ENCODE peak calls at places on chromosomes 12 and 14, in four cellular contexts. K is A549, N is GM12878, B is K562. I is an unnamed sample.

GRCh38 chr12:2795291-2796186 is 769 bp downstream of the FKBP4 start:
- DNase-seq in K (peak; percentile 55), N (no peak), B (peak; percentile 80), I (peak; percentile 17)

GRCh38 chr14:81521356-81521755 is 12.3 kb downstream of the SEL1L start:
- DNase-seq in N (no peak), K (no peak), B (no peak), I (no peak)

GRCh38 chr12:126784328-126784921 is 1482.5 kb upstream of the TMEM132C start:
- DNase-seq in K (peak; percentile 55), B (peak; percentile 79), N (no peak), I (peak; percentile 2)

GRCh38 chr14:21039585-21040369 is 2.4 kb upstream of the RNASE7 start:
- DNase-seq in K (peak; percentile 63), B (peak; percentile 73), N (no peak), I (peak; percentile 85)

GRCh38 chr12:124130717-124131670 is 158.0 kb downstream of the ZNF664 start:
- DNase-seq in N (peak; percentile 67), B (no peak), K (peak; percentile 80), I (peak; percentile 89)

GRCh38 chr14:101074124-101075024 is 170.9 kb upstream of the RTL1 start:
- DNase-seq in N (no peak), B (no peak), K (no peak), I (no peak)

GRCh38 chr12:89731614-89732013 is 23.0 kb upstream of the ATP2B1 start:
- DNase-seq in B (no peak), N (no peak), K (no peak), I (no peak)

GRCh38 chr14:54252072-54252730 is 144.6 kb upstream of the CDKN3 start:
- DNase-seq in B (no peak), N (no peak), K (peak; percentile 63), I (peak; percentile 63)

GRCh38 chr14:96445844-96446710 is 54.1 kb downstream of the AK7 start:
- DNase-seq in N (no peak), B (peak; percentile 38), K (no peak), I (no peak)
- TF ChIP-seq CHD4 in N (no peak), B (no peak), K (no peak), I (no peak)

GRCh38 chr12:26124491-26125450 is at the start of gene BHLHE41:
- DNase-seq in N (no peak), B (no peak), K (no peak), I (no peak)

GRCh38 chr12:26121841-26122680 is 2.8 kb downstream of the BHLHE41 start:
- DNase-seq in K (no peak), B (peak; percentile 31), N (no peak), I (no peak)

GRCh38 chr12:26125451-26126339 is 858 bp upstream of the BHLHE41 start:
- DNase-seq in B (no peak), N (no peak), K (peak; percentile 82), I (peak; percentile 36)

GRCh38 chr12:26122681-26123481 is 2.0 kb downstream of the BHLHE41 start:
- DNase-seq in K (peak; percentile 70), N (no peak), B (peak; percentile 34), I (no peak)

DNA sequence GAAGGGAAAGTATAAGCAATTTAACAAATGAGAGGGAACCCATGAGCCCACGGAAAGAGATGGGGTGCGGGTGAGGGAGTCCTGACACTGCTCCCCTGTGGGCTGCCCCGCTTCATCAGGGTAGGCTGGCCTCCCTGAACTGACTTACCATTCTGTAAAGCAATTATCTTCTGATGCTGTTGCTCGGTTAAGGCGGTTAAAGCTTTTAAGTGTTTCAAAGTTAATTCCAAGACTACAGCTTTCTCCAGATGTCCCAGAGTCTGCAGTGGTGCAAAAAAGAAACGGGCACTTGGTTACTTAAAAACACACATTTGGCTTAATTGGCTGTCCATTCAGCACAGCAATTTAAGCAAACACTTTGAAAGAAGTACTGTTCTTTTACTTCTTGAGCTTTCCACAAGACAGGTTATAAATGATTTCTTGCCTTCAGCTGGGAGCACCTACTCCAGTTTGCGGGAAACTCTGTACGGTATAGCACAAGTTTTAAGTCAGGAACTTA is 1.3 kb downstream of the BHLHE41 start:
- DNase-seq in K (no peak), N (no peak), B (no peak), I (no peak)
- TF ChIP-seq RFX5 in K (no peak), N (no peak), B (no peak), I (no peak)

DNA sequence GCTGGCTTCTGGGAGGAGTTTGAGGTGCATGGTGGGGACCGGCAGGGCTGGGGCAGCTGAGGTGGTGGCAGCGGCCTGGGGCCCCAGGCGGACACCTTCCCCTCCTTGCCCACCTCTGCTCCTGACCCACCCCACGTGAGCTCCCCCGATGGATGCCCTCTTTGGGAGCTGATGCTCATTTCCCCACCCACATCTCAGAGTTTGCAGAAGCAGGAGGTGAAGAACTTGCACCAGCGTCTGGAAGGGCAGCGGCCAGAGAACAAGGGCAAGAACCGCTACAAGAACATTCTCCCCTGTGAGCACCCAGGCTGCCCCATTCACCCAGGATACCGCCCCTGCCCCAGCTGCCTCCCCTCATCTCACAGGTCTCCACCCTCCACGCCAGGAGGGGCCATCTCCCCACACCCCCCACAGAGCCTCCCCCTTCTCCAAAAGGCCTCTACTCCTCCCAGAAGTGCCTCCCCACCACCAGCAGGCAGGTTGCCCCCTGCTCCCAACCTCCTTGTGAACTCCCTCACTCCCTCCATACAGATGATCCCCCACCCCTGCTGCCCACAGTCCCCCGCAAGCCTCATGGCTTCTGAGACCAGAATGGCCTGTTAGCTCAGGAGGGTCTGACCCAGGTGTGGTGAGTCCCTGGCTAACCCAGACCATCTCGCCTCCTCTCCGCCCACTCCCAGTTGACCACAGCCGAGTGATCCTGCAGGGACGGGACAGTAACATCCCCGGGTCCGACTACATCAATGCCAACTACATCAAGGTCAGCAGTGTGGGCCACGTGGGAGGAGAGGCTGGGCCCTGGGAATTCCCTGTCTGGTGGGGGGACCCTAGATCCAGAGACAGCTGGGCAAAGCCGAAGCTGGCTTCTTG is 4.5 kb downstream of the PTPN6 start:
- DNase-seq in N (no peak), K (no peak), B (no peak), I (no peak)
- TF ChIP-seq CHD4 in N (no peak), K (no peak), B (no peak), I (no peak)

GRCh38 chr12:93339695-93340094 is 38.0 kb upstream of the NUDT4 start:
- DNase-seq in B (no peak), N (no peak), K (no peak), I (no peak)
- TF ChIP-seq RFX5 in B (no peak), N (no peak), K (no peak), I (no peak)

GRCh38 chr12:31728289-31728916 is 418 bp downstream of the AMN1 start:
- DNase-seq in N (no peak), B (peak; percentile 71), K (peak; percentile 52), I (no peak)
- TF ChIP-seq CHD4 in N (no peak), B (no peak), K (no peak), I (no peak)

GRCh38 chr12:10362828-10363664 is 26.8 kb downstream of the KLRK1 start:
- DNase-seq in K (no peak), N (peak; percentile 35), B (peak; percentile 74), I (no peak)

GRCh38 chr12:10365716-10366433 is 24.0 kb downstream of the KLRK1 start:
- DNase-seq in K (no peak), B (peak; percentile 64), N (no peak), I (no peak)

GRCh38 chr12:10364839-10365681 is 24.8 kb downstream of the KLRK1 start:
- DNase-seq in N (peak; percentile 53), B (peak; percentile 73), K (peak; percentile 53), I (peak; percentile 53)

GRCh38 chr12:10363665-10363921 is 26.2 kb downstream of the KLRK1 start:
- DNase-seq in K (no peak), N (no peak), B (no peak), I (no peak)

GRCh38 chr12:10363922-10364838 is 25.7 kb downstream of the KLRK1 start:
- DNase-seq in N (peak; percentile 84), K (no peak), B (peak; percentile 70), I (peak; percentile 18)
- TF ChIP-seq RFX5 in N (no peak), K (no peak), B (no peak), I (no peak)

I was measured in HepG2.